ENCODE peak calls at places on chromosomes 2 and 18, in four cellular contexts. H is D341Med, K is GDM1, O is mesenteric fat pad. C is an unnamed sample.

GRCh38 chr18:3758531-3758930 is 308.6 kb downstream of the TGIF1 start:
- DNase-seq in H (no peak), K (no peak), O (no peak), C (no peak)

GRCh38 chr2:187500585-187501359 is 52.7 kb upstream of the CALCRL start:
- DNase-seq in H (no peak), K (no peak), O (no peak), C (no peak)

GRCh38 chr2:151423760-151424159 is 14.1 kb downstream of the RIF1 start:
- DNase-seq in H (no peak), K (no peak), O (no peak), C (no peak)

GRCh38 chr2:233819884-233820765 is 34.2 kb downstream of the HJURP start:
- DNase-seq in H (no peak), K (no peak), O (peak), C (no peak)

GRCh38 chr2:175003875-175004729 is 1.1 kb downstream of the CHN1 start:
- DNase-seq in H (no peak), K (no peak), O (no peak), C (peak)

GRCh38 chr2:179596018-179596417 is 265.4 kb downstream of the ZNF385B start:
- DNase-seq in H (no peak), K (no peak), O (no peak), C (no peak)

GRCh38 chr2:190533175-190533967 is 1.2 kb downstream of the NEMP2 start:
- DNase-seq in H (no peak), K (no peak), O (no peak), C (no peak)

GRCh38 chr18:10409041-10409440 is 45.4 kb upstream of the APCDD1 start:
- DNase-seq in H (no peak), K (no peak), O (no peak), C (no peak)

GRCh38 chr2:231937057-231937456 is 10.9 kb upstream of the NPPC start:
- DNase-seq in H (no peak), K (no peak), O (no peak), C (no peak)

GRCh38 chr2:197058777-197059176 is 132.3 kb upstream of the PGAP1 start:
- DNase-seq in H (no peak), K (no peak), O (no peak), C (no peak)

GRCh38 chr18:76805221-76805620 is 17.1 kb upstream of the ZNF236 start:
- DNase-seq in H (no peak), K (no peak), O (peak), C (no peak)

GRCh38 chr18:66495844-66496243 is 108.0 kb downstream of the CDH19 start:
- DNase-seq in H (peak), K (no peak), O (no peak), C (no peak)

GRCh38 chr2:218885981-218886447 is 5.4 kb downstream of the WNT10A start:
- DNase-seq in H (no peak), K (no peak), O (no peak), C (no peak)

GRCh38 chr2:217996345-217996744 is 6.5 kb downstream of the TNS1 start:
- DNase-seq in H (no peak), K (no peak), O (no peak), C (no peak)

C was measured in 8988T.